ENCODE peak calls at places on chromosome 1, in six cellular contexts. Y is GM12878, V is H1, F is breast epithelium, A is suprapubic skin, D is GM23338. H is an unnamed sample. For H3K4me1, the result is how much of the 10 kb centered on the place peaks cover.

GRCh38 chr1:59229138-59229537 is 67.8 kb upstream of the FGGY start:
- DNase-seq in D (no peak), A (no peak), Y (no peak), F (no peak), V (no peak), H (no peak)

GRCh38 chr1:201476670-201477344 is 7.8 kb upstream of the PHLDA3 start:
- DNase-seq in F (no peak), A (no peak), Y (no peak), D (no peak), V (no peak), H (no peak)

GRCh38 chr1:10651793-10652192 is 144.7 kb downstream of the CASZ1 start:
- DNase-seq in Y (no peak), F (no peak), A (no peak), V (no peak), D (peak), H (no peak)

GRCh38 chr1:63651110-63651776 is 58.0 kb downstream of the PGM1 start:
- DNase-seq in F (no peak), A (no peak), V (no peak), Y (no peak), D (no peak), H (no peak)

GRCh38 chr1:199123615-199124014 is 484.8 kb downstream of the PTPRC start:
- DNase-seq in V (no peak), D (no peak), F (no peak), Y (no peak), A (no peak), H (no peak)

GRCh38 chr1:202255343-202255742 is 61.7 kb downstream of the LGR6 start:
- DNase-seq in D (no peak), A (no peak), Y (no peak), F (no peak), V (no peak), H (no peak)

GRCh38 chr1:193408782-193409293 is 222.4 kb upstream of the B3GALT2 start:
- DNase-seq in D (peak), Y (no peak), A (no peak), V (no peak), F (no peak), H (no peak)

GRCh38 chr1:157992031-157992568 is 1.3 kb upstream of the KIRREL1 start:
- DNase-seq in Y (no peak), F (no peak), A (peak), D (peak), V (no peak), H (no peak)

GRCh38 chr1:87150143-87150542 is 178.5 kb upstream of the LMO4 start:
- DNase-seq in V (no peak), Y (no peak), F (no peak), D (no peak), A (no peak), H (no peak)

GRCh38 chr1:21022279-21023040 is 154.2 kb downstream of the EIF4G3 start:
- DNase-seq in V (no peak), Y (peak), A (no peak), F (no peak), D (no peak), H (peak)

GRCh38 chr1:25503551-25504426 is 39.6 kb upstream of the LDLRAP1 start:
- DNase-seq in A (no peak), D (peak), V (peak), F (peak), Y (no peak), H (peak)

GRCh38 chr1:45682942-45683341 is 3.4 kb downstream of the GPBP1L1 start:
- DNase-seq in F (no peak), Y (no peak), V (no peak), D (no peak), A (no peak), H (no peak)

GRCh38 chr1:32992489-32993214 is 28.0 kb upstream of the RNF19B start:
- DNase-seq in V (no peak), F (peak), A (peak), D (peak), Y (peak), H (no peak)

GRCh38 chr1:17725084-17725718 is 29.9 kb upstream of the ACTL8 start:
- DNase-seq in V (no peak), D (no peak), A (no peak), Y (no peak), F (no peak), H (no peak)

GRCh38 chr1:226875641-226876295 is 5.4 kb downstream of the PSEN2 start:
- DNase-seq in F (no peak), A (no peak), V (no peak), Y (no peak), D (peak), H (no peak)

GRCh38 chr1:160429125-160429551 is 28.8 kb downstream of the VANGL2 start:
- DNase-seq in A (no peak), F (no peak), V (no peak), D (no peak), Y (peak), H (no peak)

GRCh38 chr1:113809651-113810602 is 2.3 kb downstream of the RSBN1 start:
- DNase-seq in D (no peak), Y (no peak), V (no peak), A (no peak), F (no peak), H (no peak)

GRCh38 chr1:151716771-151717631 is at the start of gene CELF3:
- DNase-seq in A (no peak), Y (no peak), V (no peak), D (peak), F (no peak), H (no peak)

GRCh38 chr1:94846286-94846685 is 26.1 kb downstream of the SLC44A3 start:
- DNase-seq in D (no peak), V (no peak), F (no peak), Y (no peak), A (no peak), H (no peak)

GRCh38 chr1:168637350-168637991 is 61.1 kb downstream of the XCL1 start:
- DNase-seq in A (no peak), F (no peak), V (no peak), Y (no peak), D (peak), H (peak)

GRCh38 chr1:54950361-54951163 is 29.9 kb upstream of the TMEM61 start:
- DNase-seq in D (peak), V (peak), Y (peak), F (peak), A (peak), H (peak)
- TF ChIP-seq POLR2AphosphoS5 in D (no peak), V (no peak), Y (no peak), F (no peak), A (no peak), H (no peak)

GRCh38 chr1:1764876-1765478 is 13.3 kb downstream of the NADK start:
- DNase-seq in D (no peak), Y (no peak), A (no peak), V (no peak), F (no peak), H (no peak)

GRCh38 chr1:1770102-1770501 is 8.2 kb downstream of the NADK start:
- DNase-seq in D (no peak), V (no peak), F (no peak), A (no peak), Y (no peak), H (no peak)

GRCh38 chr1:1771096-1771495 is 7.2 kb downstream of the NADK start:
- DNase-seq in V (no peak), A (no peak), F (no peak), Y (no peak), D (no peak), H (no peak)

GRCh38 chr1:1763657-1764621 is 14.3 kb downstream of the NADK start:
- DNase-seq in Y (no peak), D (no peak), V (no peak), A (no peak), F (no peak), H (no peak)

DNA sequence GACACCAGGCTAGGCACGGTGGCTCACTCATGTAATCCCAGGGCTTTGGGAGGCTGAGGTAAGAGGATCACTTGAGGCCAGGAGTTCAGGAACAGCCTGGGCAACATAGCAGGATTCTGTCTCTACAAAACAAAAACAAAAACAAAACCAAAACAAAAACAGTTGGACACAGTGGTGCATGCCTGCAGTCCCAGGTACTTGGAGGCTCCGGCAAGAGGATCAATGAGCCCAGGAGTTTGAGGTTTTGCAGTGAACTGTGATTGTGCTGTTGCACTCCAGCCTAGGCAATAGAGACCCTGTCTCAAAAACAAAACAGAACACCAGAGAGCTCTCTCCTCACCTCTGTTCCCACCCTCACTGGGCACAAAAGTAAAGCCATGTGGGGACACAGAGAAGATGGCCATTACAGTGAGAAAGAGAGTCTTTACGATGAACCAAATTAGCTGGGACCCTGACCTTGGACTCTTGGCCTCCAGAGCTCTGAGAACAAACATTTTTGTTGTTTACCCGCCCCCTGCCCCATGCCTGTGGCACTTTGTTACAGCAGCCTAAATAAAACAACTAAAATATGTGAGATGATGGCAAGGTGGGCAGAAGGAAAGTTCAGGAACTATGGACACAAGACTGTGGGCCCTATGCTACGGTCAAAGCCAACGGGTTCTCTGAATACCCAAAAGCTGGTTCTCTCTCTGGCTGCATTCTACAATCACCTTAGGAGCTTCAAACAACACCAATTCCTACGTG is 9.8 kb downstream of the NADK start:
- DNase-seq in Y (no peak), D (no peak), A (no peak), V (no peak), F (no peak), H (no peak)
- H3K4me1 ChIP-seq in Y (under half), D (under half), A (under half), V (under half), F (under half), H (under half)

GRCh38 chr1:232508161-232508661 is 121.7 kb downstream of the SIPA1L2 start:
- DNase-seq in F (no peak), A (no peak), D (peak), V (no peak), Y (no peak), H (no peak)
- TF ChIP-seq CTCF in F (no peak), A (no peak), D (peak), V (no peak), Y (no peak), H (no peak)

GRCh38 chr1:1847501-1848289 is 43.2 kb downstream of the GNB1 start:
- DNase-seq in F (no peak), A (peak), D (no peak), V (no peak), Y (no peak), H (no peak)
- TF ChIP-seq POLR2AphosphoS5 in F (no peak), A (no peak), D (no peak), V (no peak), Y (no peak), H (no peak)

GRCh38 chr1:164480285-164480907 is 78.6 kb upstream of the PBX1 start:
- DNase-seq in A (no peak), D (no peak), V (no peak), Y (no peak), F (no peak), H (no peak)

GRCh38 chr1:164473544-164473943 is 85.4 kb upstream of the PBX1 start:
- DNase-seq in A (no peak), V (no peak), F (no peak), Y (no peak), D (no peak), H (no peak)

GRCh38 chr1:164477336-164477735 is 81.6 kb upstream of the PBX1 start:
- DNase-seq in F (no peak), V (no peak), A (no peak), D (peak), Y (no peak), H (no peak)

GRCh38 chr1:164475834-164476233 is 83.2 kb upstream of the PBX1 start:
- DNase-seq in D (no peak), F (no peak), A (no peak), V (no peak), Y (no peak), H (no peak)

DNA sequence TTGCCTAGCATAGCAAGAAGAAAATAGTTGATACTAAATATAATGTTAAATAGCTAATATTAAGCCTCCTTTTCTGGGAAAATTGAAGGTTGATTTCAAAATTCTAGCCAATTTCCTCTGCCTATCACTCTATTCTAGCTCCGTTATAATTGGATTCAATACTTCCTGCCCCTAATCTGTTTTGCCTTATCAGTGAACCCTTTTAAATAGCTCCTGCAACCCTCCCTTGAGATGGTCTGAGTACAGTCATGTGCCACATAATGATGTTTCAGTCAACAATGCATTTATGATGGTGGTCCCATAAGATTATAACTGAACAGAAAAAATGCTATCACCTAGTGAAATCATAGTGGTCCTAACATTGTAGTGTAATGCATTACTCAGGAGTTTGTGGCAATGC is 79.7 kb upstream of the PBX1 start:
- DNase-seq in V (no peak), F (no peak), Y (no peak), A (no peak), D (no peak), H (no peak)
- H3K4me1 ChIP-seq in V (under half), F (under half), Y (under half), A (under half), D (under half), H (under half)

GRCh38 chr1:107056426-107057196 is at the start of gene PRMT6:
- DNase-seq in D (peak), F (peak), A (peak), Y (peak), V (peak), H (peak)
- TF ChIP-seq CTCF in D (no peak), F (no peak), A (no peak), Y (peak), V (peak), H (no peak)

GRCh38 chr1:191592111-191592510 is 566.2 kb upstream of the RGS18 start:
- DNase-seq in D (no peak), F (no peak), V (no peak), Y (no peak), A (no peak), H (no peak)

GRCh38 chr1:191588905-191589304 is 569.4 kb upstream of the RGS18 start:
- DNase-seq in A (no peak), F (no peak), Y (no peak), V (no peak), D (no peak), H (no peak)

GRCh38 chr1:191590578-191590977 is 567.7 kb upstream of the RGS18 start:
- DNase-seq in D (no peak), A (no peak), F (no peak), Y (no peak), V (no peak), H (no peak)

GRCh38 chr1:191592907-191593306 is 565.4 kb upstream of the RGS18 start:
- DNase-seq in F (no peak), Y (no peak), A (no peak), V (no peak), D (no peak), H (no peak)

DNA sequence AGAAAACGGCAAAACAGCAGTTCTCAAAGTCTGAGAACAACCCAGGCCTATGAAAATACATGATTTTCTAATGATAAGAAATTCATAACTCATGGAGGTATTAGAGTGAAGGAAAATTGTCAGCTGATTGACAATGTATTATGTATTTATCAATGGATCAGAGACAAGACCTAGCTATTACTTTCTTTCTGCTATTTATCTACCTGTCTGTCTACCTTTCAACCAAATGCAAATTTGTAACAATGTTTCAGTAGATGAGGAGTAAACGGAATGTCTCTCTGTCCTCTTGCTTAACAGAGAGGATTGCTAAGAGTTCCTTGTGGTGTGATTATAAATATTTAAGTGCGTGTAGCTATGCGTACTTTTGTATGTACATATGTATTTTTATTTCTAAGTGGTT is 568.7 kb upstream of the RGS18 start:
- DNase-seq in F (no peak), V (no peak), Y (no peak), A (no peak), D (no peak), H (no peak)
- TF ChIP-seq POLR2AphosphoS5 in F (no peak), V (no peak), Y (no peak), A (no peak), D (no peak), H (no peak)

GRCh38 chr1:213260322-213261075 is 209.5 kb downstream of the RPS6KC1 start:
- DNase-seq in F (no peak), A (no peak), V (no peak), Y (no peak), D (peak), H (no peak)
- H3K4me1 ChIP-seq in F (under half), A (under half), V (under half), Y (under half), D (under half), H (under half)